ENCODE peak calls at places on chromosomes 12 and 14, in four cellular contexts. M is fibroblast of the aortic adventitia; N is stimulated activated CD4-positive, alpha-beta T cell treated with anti-CD3 and anti-CD28 coated beads, Interleukin-1b, Interleukin-23, amount 100 ng/mL, for 4 hours; J is MM.1S. G is an unnamed sample.

GRCh38 chr14:68583527-68584275 is 209.2 kb downstream of the ZFP36L1 start:
- DNase-seq in M (no peak), N (no peak), J (no peak), G (no peak)

GRCh38 chr12:570237-570925 is 92.9 kb downstream of the NINJ2 start:
- DNase-seq in M (peak), N (no peak), J (no peak), G (no peak)

GRCh38 chr12:115871714-115872113 is 405.8 kb downstream of the MED13L start:
- DNase-seq in M (peak), N (no peak), J (no peak), G (no peak)

GRCh38 chr14:23123419-23123818 is 4.4 kb upstream of the CEBPE start:
- DNase-seq in M (no peak), N (no peak), J (no peak), G (no peak)

GRCh38 chr12:52442600-52443061 is 8.5 kb upstream of the KRT75 start:
- DNase-seq in M (peak), N (no peak), J (no peak), G (no peak)

GRCh38 chr12:52591521-52591920 is 9.7 kb downstream of the KRT72 start:
- DNase-seq in M (no peak), N (no peak), J (no peak), G (no peak)

GRCh38 chr12:29781176-29781575 is 2.6 kb downstream of the TMTC1 start:
- DNase-seq in M (no peak), N (no peak), J (no peak), G (no peak)

GRCh38 chr12:66182956-66183355 is 6.1 kb upstream of the IRAK3 start:
- DNase-seq in M (peak), N (no peak), J (no peak), G (no peak)

GRCh38 chr14:85572845-85573244 is 42.9 kb downstream of the FLRT2 start:
- DNase-seq in M (peak), N (no peak), J (no peak), G (no peak)

GRCh38 chr14:104108570-104109060 is 23.1 kb downstream of the ASPG start:
- DNase-seq in M (no peak), N (no peak), J (no peak), G (no peak)

GRCh38 chr12:114888458-114888857 is 204.5 kb upstream of the TBX3 start:
- DNase-seq in M (peak), N (no peak), J (no peak), G (no peak)

GRCh38 chr12:54126696-54127537 is 61.9 kb downstream of the SMUG1 start:
- DNase-seq in M (peak), N (no peak), J (no peak), G (no peak)

GRCh38 chr12:64030155-64030554 is 185.7 kb downstream of the SRGAP1 start:
- DNase-seq in M (no peak), N (no peak), J (no peak), G (no peak)

GRCh38 chr12:45125997-45126396 is 75.1 kb upstream of the DBX2 start:
- DNase-seq in M (no peak), N (no peak), J (no peak), G (no peak)

GRCh38 chr12:74539765-74540526 is 2.3 kb downstream of the ATXN7L3B start:
- DNase-seq in M (peak), N (no peak), J (peak), G (no peak)

GRCh38 chr12:115383668-115384067 is 699.7 kb upstream of the TBX3 start:
- DNase-seq in M (peak), N (no peak), J (no peak), G (no peak)

GRCh38 chr14:28751467-28752058 is 15.0 kb upstream of the FOXG1 start:
- DNase-seq in M (peak), N (no peak), J (peak), G (no peak)

GRCh38 chr14:96202441-96203094 is 2.1 kb upstream of the BDKRB2 start:
- DNase-seq in M (no peak), N (no peak), J (no peak), G (no peak)

GRCh38 chr12:3563966-3564365 is 73.0 kb downstream of the PRMT8 start:
- DNase-seq in M (no peak), N (no peak), J (no peak), G (no peak)

GRCh38 chr14:91369628-91370445 is 47.8 kb downstream of the CCDC88C start:
- DNase-seq in M (no peak), N (no peak), J (peak), G (peak)

GRCh38 chr12:111428728-111429175 is 23.0 kb downstream of the SH2B3 start:
- DNase-seq in M (no peak), N (no peak), J (no peak), G (no peak)

GRCh38 chr12:12181516-12181915 is 85.3 kb downstream of the LRP6 start:
- DNase-seq in M (peak), N (no peak), J (no peak), G (no peak)

GRCh38 chr12:1848741-1849140 is 28.4 kb downstream of the LRTM2 start:
- DNase-seq in M (no peak), N (no peak), J (no peak), G (no peak)

GRCh38 chr12:29152223-29152868 is 3.3 kb downstream of the FAR2 start:
- DNase-seq in M (no peak), N (no peak), J (peak), G (no peak)

GRCh38 chr12:58349161-58349560 is 407.8 kb downstream of the ATP23 start:
- DNase-seq in M (peak), N (no peak), J (no peak), G (no peak)

GRCh38 chr14:97697772-97698171 is 900.6 kb downstream of the VRK1 start:
- DNase-seq in M (no peak), N (no peak), J (peak), G (no peak)

GRCh38 chr12:117408161-117408791 is 46.9 kb upstream of the NOS1 start:
- DNase-seq in M (no peak), N (no peak), J (no peak), G (no peak)

GRCh38 chr12:6647083-6647604 is at the start of gene ACRBP:
- DNase-seq in M (peak), N (peak), J (peak), G (no peak)

GRCh38 chr12:53563452-53563851 is 56.2 kb upstream of the NPFF start:
- DNase-seq in M (no peak), N (no peak), J (no peak), G (no peak)

GRCh38 chr12:121793501-121793835 is at the start of gene RHOF:
- DNase-seq in M (no peak), N (peak), J (peak), G (no peak)

GRCh38 chr12:2722806-2723205 is 72.0 kb upstream of the FKBP4 start:
- DNase-seq in M (peak), N (no peak), J (no peak), G (no peak)

GRCh38 chr12:57046947-57047890 is 2.7 kb downstream of the MYO1A start:
- DNase-seq in M (no peak), N (no peak), J (no peak), G (no peak)

GRCh38 chr12:59742831-59743230 is 147.0 kb downstream of the SLC16A7 start:
- DNase-seq in M (peak), N (no peak), J (no peak), G (no peak)

GRCh38 chr12:49059063-49059384 is 1.6 kb downstream of the KMT2D start:
- DNase-seq in M (no peak), N (no peak), J (no peak), G (no peak)

GRCh38 chr14:59190372-59190771 is 1.9 kb downstream of the DAAM1 start:
- DNase-seq in M (no peak), N (no peak), J (no peak), G (no peak)

GRCh38 chr12:9648701-9649531 is 20.6 kb upstream of the CLEC2D start:
- DNase-seq in M (peak), N (no peak), J (peak), G (no peak)

GRCh38 chr14:61653507-61653906 is 41.8 kb upstream of the HIF1A start:
- DNase-seq in M (peak), N (no peak), J (no peak), G (no peak)

GRCh38 chr12:57430117-57430930 is 519 bp downstream of the R3HDM2 start:
- DNase-seq in M (peak), N (no peak), J (peak), G (no peak)

GRCh38 chr14:20631821-20632389 is 9.6 kb downstream of the OR6S1 start:
- DNase-seq in M (peak), N (no peak), J (no peak), G (no peak)

G was measured in D721Med.